ENCODE peak calls at places on chromosome 16, in five cellular contexts. W, X, K, N and E are unnamed samples.

GRCh38 chr16:28274676-28275075 is 17.6 kb upstream of the SBK1 start:
- DNase-seq in X (no peak), K (no peak), W (no peak), N (no peak), E (no peak)

GRCh38 chr16:65012357-65012756 is 109.5 kb downstream of the CDH11 start:
- DNase-seq in K (no peak), N (no peak), W (no peak), X (no peak), E (no peak)

GRCh38 chr16:21599994-21600773 is 807 bp downstream of the METTL9 start:
- DNase-seq in N (no peak), K (peak), X (no peak), W (peak), E (no peak)

GRCh38 chr16:67499159-67499558 is 15.8 kb upstream of the AGRP start:
- DNase-seq in N (no peak), X (no peak), K (no peak), W (no peak), E (no peak)

GRCh38 chr16:1310832-1311200 is 1.4 kb downstream of the UBE2I start:
- DNase-seq in N (no peak), W (no peak), K (no peak), X (no peak), E (peak)

GRCh38 chr16:55370762-55371482 is 46.9 kb downstream of the IRX6 start:
- DNase-seq in K (peak), X (peak), N (peak), W (peak), E (peak)

GRCh38 chr16:80932725-80933124 is 74.0 kb downstream of the CMC2 start:
- DNase-seq in X (no peak), W (no peak), N (no peak), K (peak), E (no peak)

GRCh38 chr16:81551141-81551808 is 106.7 kb downstream of the CMIP start:
- DNase-seq in K (peak), X (no peak), N (no peak), W (no peak), E (no peak)

GRCh38 chr16:85213926-85214294 is 101.6 kb upstream of the CIBAR2 start:
- DNase-seq in X (no peak), N (no peak), K (no peak), W (no peak), E (no peak)

GRCh38 chr16:84527486-84528269 is 23.2 kb upstream of the MEAK7 start:
- DNase-seq in W (no peak), K (no peak), N (no peak), X (peak), E (no peak)

GRCh38 chr16:70700101-70701020 is 14.5 kb upstream of the MTSS2 start:
- DNase-seq in X (no peak), K (no peak), N (no peak), W (no peak), E (no peak)

GRCh38 chr16:81779540-81780320 is 639 bp downstream of the PLCG2 start:
- DNase-seq in K (no peak), X (peak), W (no peak), N (peak), E (peak)

GRCh38 chr16:243348-243747 is 8.7 kb downstream of the FAM234A start:
- DNase-seq in K (no peak), W (no peak), X (no peak), N (no peak), E (peak)

GRCh38 chr16:30585022-30585399 is 486 bp downstream of the ZNF785 start:
- DNase-seq in X (no peak), W (no peak), K (peak), N (peak), E (no peak)

GRCh38 chr16:2716101-2716885 is 3.7 kb downstream of the PRSS27 start:
- DNase-seq in N (no peak), K (no peak), W (no peak), X (no peak), E (peak)
- H3K27ac ChIP-seq in N (no peak), K (no peak), W (no peak), X (no peak), E (no peak)

DNA sequence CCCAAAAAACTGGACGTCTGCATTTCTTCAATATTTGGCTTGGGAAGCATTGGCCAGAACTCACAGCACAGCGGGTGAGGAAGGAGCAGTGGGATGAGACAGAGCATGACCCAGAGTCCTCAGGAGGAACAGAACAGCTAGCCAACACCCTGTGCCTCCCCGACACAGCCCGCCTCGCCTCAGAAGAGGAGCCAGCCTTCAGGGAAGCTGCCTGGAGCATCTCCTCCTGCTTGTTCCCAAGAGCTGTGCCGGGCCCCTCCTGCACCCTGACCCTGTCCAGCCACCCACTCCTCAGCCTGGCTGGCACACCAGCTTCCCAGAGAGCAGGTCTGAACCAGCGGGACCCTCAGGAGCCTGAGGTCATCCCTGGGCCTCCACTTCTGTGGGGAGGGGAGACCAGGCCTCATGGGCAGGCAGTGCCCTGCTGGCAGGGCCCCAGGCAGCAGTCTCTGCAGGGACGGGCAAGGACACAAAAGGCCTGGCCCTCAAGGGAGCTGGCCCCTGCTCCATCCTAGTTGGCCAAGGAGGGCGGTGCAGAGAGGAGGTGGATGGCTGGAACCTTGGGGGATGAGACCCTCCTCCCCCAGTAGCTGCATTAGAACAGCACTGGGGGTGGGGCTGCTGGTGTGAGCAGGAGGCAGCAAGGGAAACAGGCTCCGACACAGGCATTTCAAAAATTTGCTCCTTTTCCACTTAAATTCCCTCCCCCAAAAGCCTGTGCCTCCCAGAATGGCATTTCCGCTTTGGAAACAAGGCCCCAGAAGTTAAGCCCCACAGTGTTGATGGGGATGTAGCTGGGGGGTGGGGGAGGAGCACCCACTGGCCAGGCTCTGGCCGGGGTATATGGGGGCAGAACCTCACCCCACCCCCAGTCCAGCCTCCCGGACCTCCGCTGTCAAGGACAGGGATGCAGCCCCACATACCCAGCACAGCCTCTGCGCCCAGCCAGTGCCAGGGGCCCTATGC is 1.8 kb upstream of the BCAR1 start:
- DNase-seq in N (peak), W (no peak), K (no peak), X (no peak), E (peak)
- H3K4me3 ChIP-seq in N (peak), W (no peak), K (no peak), X (no peak), E (no peak)

GRCh38 chr16:86519649-86520316 is 9.5 kb downstream of the FOXF1 start:
- DNase-seq in K (peak), X (peak), W (peak), N (peak), E (peak)
- TF ChIP-seq POLR2AphosphoS5 in K (no peak), X (peak), W (no peak), N (no peak), E (no peak)

DNA sequence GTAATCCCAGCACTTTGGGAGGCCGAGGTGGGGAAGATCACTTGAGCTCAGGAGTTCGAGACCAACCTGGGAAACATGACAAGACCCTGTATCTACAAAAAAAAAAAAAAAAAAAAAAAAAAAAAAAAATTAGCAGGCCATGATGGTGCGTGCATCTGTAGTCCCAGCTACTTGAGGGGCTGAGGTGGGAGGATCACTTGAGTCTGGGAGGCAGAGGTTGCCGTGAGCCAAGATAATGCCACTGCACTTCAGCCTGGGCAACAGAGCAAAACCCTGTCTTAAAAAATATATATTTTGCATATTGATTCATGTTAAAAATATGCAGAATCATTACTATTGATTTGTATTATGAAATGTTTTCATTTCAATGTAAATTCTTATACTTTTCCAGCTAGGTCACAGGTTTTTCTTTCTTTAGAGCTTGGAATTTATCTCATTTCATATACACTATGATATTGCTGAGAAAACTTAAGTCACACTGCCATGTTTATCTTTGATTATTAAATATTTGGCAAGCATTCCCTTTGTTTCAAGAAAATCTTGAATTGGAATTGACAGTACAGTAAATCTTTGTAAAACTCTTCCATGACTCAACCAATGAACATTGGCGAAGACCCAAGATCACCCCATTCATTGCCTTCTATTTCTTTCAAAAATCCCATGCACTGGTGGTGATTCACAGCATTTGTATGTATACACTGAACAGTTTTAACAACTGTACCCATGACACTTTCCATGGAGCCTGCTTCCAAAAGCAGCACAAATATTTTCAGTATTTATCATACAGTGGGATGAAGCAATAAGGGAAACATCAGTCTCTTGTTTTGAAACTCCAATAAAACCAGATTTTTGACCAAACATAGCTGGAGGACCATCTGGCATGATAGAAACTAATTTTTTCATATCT is 83.5 kb upstream of the TNRC6A start:
- DNase-seq in W (peak), X (no peak), N (no peak), K (no peak), E (no peak)
- H3K27ac ChIP-seq in W (no peak), X (no peak), N (no peak), K (peak), E (no peak)